ENCODE peak calls at places on chromosomes 1 and 21, in four cellular contexts. O, E, N and L are unnamed samples.

GRCh38 chr1:181514298-181515290 is 31.3 kb downstream of the CACNA1E start:
- DNase-seq in O (peak), E (peak), N (no peak), L (no peak)

GRCh38 chr1:115865704-115866380 is 24.9 kb upstream of the NHLH2 start:
- DNase-seq in O (peak), E (no peak), N (no peak), L (no peak)

GRCh38 chr1:87588445-87588844 is 259.8 kb downstream of the LMO4 start:
- DNase-seq in O (no peak), E (peak), N (no peak), L (no peak)

GRCh38 chr1:115713906-115714305 is 54.6 kb downstream of the CASQ2 start:
- DNase-seq in O (no peak), E (no peak), N (no peak), L (no peak)

GRCh38 chr1:64124751-64125445 is 78.5 kb upstream of the UBE2U start:
- DNase-seq in O (no peak), E (no peak), N (no peak), L (no peak)

GRCh38 chr1:224736619-224737352 is 120.7 kb downstream of the CNIH3 start:
- DNase-seq in O (peak), E (peak), N (peak), L (no peak)

GRCh38 chr1:2372551-2373490 is 18.5 kb downstream of the MORN1 start:
- DNase-seq in O (no peak), E (no peak), N (no peak), L (no peak)

GRCh38 chr1:61448934-61449368 is 276.0 kb downstream of the TM2D1 start:
- DNase-seq in O (no peak), E (no peak), N (no peak), L (no peak)

GRCh38 chr1:200483491-200484143 is 73.8 kb upstream of the ZNF281 start:
- DNase-seq in O (no peak), E (peak), N (peak), L (peak)

GRCh38 chr1:34690269-34690668 is 64.6 kb upstream of the GJB5 start:
- DNase-seq in O (no peak), E (no peak), N (no peak), L (no peak)

GRCh38 chr1:7505871-7506676 is 265.0 kb upstream of the VAMP3 start:
- DNase-seq in O (no peak), E (no peak), N (no peak), L (no peak)
- TF ChIP-seq SPI1 in O (no peak), E (no peak), N (no peak), L (no peak)

DNA sequence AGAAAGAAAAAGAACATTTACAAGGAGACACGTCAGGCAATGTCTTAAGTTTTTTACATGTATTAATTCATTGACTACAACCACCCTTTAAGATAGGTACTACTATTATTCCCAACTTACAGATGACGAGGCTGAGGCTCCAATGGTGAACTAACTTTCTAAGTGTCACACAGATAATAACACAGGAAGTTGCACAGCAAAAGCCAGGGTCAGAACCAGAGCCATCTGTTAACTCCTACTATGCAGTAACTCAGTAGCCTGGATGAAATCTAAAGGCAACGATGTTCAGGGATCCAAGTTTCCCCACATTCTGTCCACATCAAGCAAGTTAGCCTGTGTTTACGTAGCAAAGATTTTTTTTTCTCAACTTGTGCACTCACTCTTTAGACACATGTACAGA is 371.7 kb downstream of the PTPRC start:
- DNase-seq in O (no peak), E (no peak), N (no peak), L (no peak)
- TF ChIP-seq POLR2AphosphoS5 in O (peak), E (no peak), N (no peak), L (no peak)

GRCh38 chr1:242187816-242188215 is 188.9 kb upstream of the MAP1LC3C start:
- DNase-seq in O (no peak), E (no peak), N (no peak), L (no peak)

GRCh38 chr1:242184955-242185354 is 186.1 kb upstream of the MAP1LC3C start:
- DNase-seq in O (no peak), E (no peak), N (no peak), L (no peak)

GRCh38 chr1:242187171-242187570 is 188.3 kb upstream of the MAP1LC3C start:
- DNase-seq in O (no peak), E (no peak), N (no peak), L (no peak)

GRCh38 chr1:242185728-242186127 is 186.8 kb upstream of the MAP1LC3C start:
- DNase-seq in O (no peak), E (no peak), N (no peak), L (no peak)

GRCh38 chr1:242189591-242189990 is 190.7 kb upstream of the MAP1LC3C start:
- DNase-seq in O (no peak), E (no peak), N (no peak), L (no peak)
- TF ChIP-seq SPI1 in O (no peak), E (no peak), N (no peak), L (no peak)

DNA sequence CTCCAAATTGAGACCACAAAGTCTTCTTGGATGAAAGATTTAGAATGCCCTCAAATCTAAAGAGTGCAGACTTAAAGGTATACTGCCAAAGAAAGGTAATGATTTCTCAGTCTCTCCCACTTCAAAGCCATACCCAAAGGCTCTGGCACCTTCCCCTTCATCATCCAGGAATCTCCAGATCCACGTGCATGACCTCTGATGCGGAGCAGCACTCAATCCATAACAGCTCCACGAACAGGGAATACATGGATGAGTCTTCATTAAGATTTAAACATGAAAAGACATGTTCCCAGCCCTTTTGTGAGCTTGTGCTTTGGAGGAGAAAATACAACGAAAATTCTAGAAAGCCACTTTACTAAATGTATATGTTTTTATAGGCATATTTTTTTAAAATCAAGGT is 453.9 kb downstream of the DSCAM start:
- DNase-seq in O (no peak), E (no peak), N (no peak), L (no peak)
- TF ChIP-seq POLR2AphosphoS5 in O (no peak), E (no peak), N (no peak), L (no peak)

GRCh38 chr1:14441302-14441741 is 157.2 kb upstream of the KAZN start:
- DNase-seq in O (no peak), E (no peak), N (no peak), L (no peak)
- TF ChIP-seq SPI1 in O (no peak), E (no peak), N (no peak), L (no peak)

GRCh38 chr1:246583448-246584185 is 17.4 kb downstream of the CNST start:
- DNase-seq in O (no peak), E (no peak), N (no peak), L (no peak)
- TF ChIP-seq POLR2AphosphoS5 in O (no peak), E (no peak), N (no peak), L (no peak)

GRCh38 chr1:183124259-183124658 is 61.8 kb upstream of the LAMC2 start:
- DNase-seq in O (no peak), E (no peak), N (no peak), L (no peak)
- TF ChIP-seq SPI1 in O (no peak), E (no peak), N (no peak), L (no peak)